ENCODE peak calls at places on chromosomes 13 and 19, in ten cellular contexts. One of them, this sample, is unnamed.
A peak's percentile ranks its signal among the peaks of the same experiment; 100 is the strongest.

GRCh38 chr13:27997904-27998522 is 9.5 kb upstream of the URAD start:
- DNase-seq in Panc1: no peak
- DNase-seq in left colon: no peak
- DNase-seq in C1 segment of cervical spinal cord: no peak
- DNase-seq in neural progenitor cell: peak; percentile 74
- DNase-seq in globus pallidus: peak; percentile 17
- DNase-seq in breast epithelium: no peak
- DNase-seq in activated CD4-positive, CD25-positive, alpha-beta regulatory T cell treated with anti-CD3 and anti-CD28 coated beads, Interleukin-2, amount 50 U/mL, for 72 hours: no peak
- DNase-seq in stimulated activated CD8-positive, alpha-beta memory T cell treated with anti-CD3 and anti-CD28 coated beads, Interleukin-4, amount 100 ng/mL, for 4 hours: no peak
- DNase-seq in heart right ventricle: peak; percentile 67
- DNase-seq in this sample: peak; percentile 22

GRCh38 chr13:85538957-85539356 is 260.3 kb downstream of the SLITRK6 start:
- DNase-seq in left colon: no peak
- DNase-seq in stimulated activated CD8-positive, alpha-beta memory T cell treated with anti-CD3 and anti-CD28 coated beads, Interleukin-4, amount 100 ng/mL, for 4 hours: no peak
- DNase-seq in globus pallidus: no peak
- DNase-seq in breast epithelium: no peak
- DNase-seq in heart right ventricle: no peak
- DNase-seq in activated CD4-positive, CD25-positive, alpha-beta regulatory T cell treated with anti-CD3 and anti-CD28 coated beads, Interleukin-2, amount 50 U/mL, for 72 hours: no peak
- DNase-seq in Panc1: no peak
- DNase-seq in neural progenitor cell: no peak
- DNase-seq in C1 segment of cervical spinal cord: no peak
- DNase-seq in this sample: no peak

GRCh38 chr19:47618771-47619170 is 9.8 kb downstream of the BICRA start:
- DNase-seq in Panc1: no peak
- DNase-seq in stimulated activated CD8-positive, alpha-beta memory T cell treated with anti-CD3 and anti-CD28 coated beads, Interleukin-4, amount 100 ng/mL, for 4 hours: no peak
- DNase-seq in neural progenitor cell: no peak
- DNase-seq in left colon: no peak
- DNase-seq in activated CD4-positive, CD25-positive, alpha-beta regulatory T cell treated with anti-CD3 and anti-CD28 coated beads, Interleukin-2, amount 50 U/mL, for 72 hours: no peak
- DNase-seq in breast epithelium: no peak
- DNase-seq in C1 segment of cervical spinal cord: peak; percentile 33
- DNase-seq in globus pallidus: no peak
- DNase-seq in heart right ventricle: peak; percentile 75
- DNase-seq in this sample: no peak

GRCh38 chr19:43581467-43581866 is 5.9 kb downstream of the PINLYP start:
- DNase-seq in Panc1: no peak
- DNase-seq in neural progenitor cell: no peak
- DNase-seq in C1 segment of cervical spinal cord: no peak
- DNase-seq in globus pallidus: no peak
- DNase-seq in left colon: no peak
- DNase-seq in activated CD4-positive, CD25-positive, alpha-beta regulatory T cell treated with anti-CD3 and anti-CD28 coated beads, Interleukin-2, amount 50 U/mL, for 72 hours: no peak
- DNase-seq in stimulated activated CD8-positive, alpha-beta memory T cell treated with anti-CD3 and anti-CD28 coated beads, Interleukin-4, amount 100 ng/mL, for 4 hours: no peak
- DNase-seq in breast epithelium: no peak
- DNase-seq in heart right ventricle: no peak
- DNase-seq in this sample: no peak

GRCh38 chr13:74067818-74068217 is 66.4 kb downstream of the KLF12 start:
- DNase-seq in activated CD4-positive, CD25-positive, alpha-beta regulatory T cell treated with anti-CD3 and anti-CD28 coated beads, Interleukin-2, amount 50 U/mL, for 72 hours: no peak
- DNase-seq in heart right ventricle: no peak
- DNase-seq in neural progenitor cell: no peak
- DNase-seq in breast epithelium: no peak
- DNase-seq in C1 segment of cervical spinal cord: no peak
- DNase-seq in stimulated activated CD8-positive, alpha-beta memory T cell treated with anti-CD3 and anti-CD28 coated beads, Interleukin-4, amount 100 ng/mL, for 4 hours: no peak
- DNase-seq in left colon: no peak
- DNase-seq in globus pallidus: no peak
- DNase-seq in Panc1: no peak
- DNase-seq in this sample: no peak

GRCh38 chr13:24221007-24221406 is 60.5 kb downstream of the SPATA13 start:
- DNase-seq in stimulated activated CD8-positive, alpha-beta memory T cell treated with anti-CD3 and anti-CD28 coated beads, Interleukin-4, amount 100 ng/mL, for 4 hours: no peak
- DNase-seq in globus pallidus: peak; percentile 66
- DNase-seq in C1 segment of cervical spinal cord: no peak
- DNase-seq in breast epithelium: no peak
- DNase-seq in left colon: no peak
- DNase-seq in Panc1: no peak
- DNase-seq in activated CD4-positive, CD25-positive, alpha-beta regulatory T cell treated with anti-CD3 and anti-CD28 coated beads, Interleukin-2, amount 50 U/mL, for 72 hours: no peak
- DNase-seq in heart right ventricle: no peak
- DNase-seq in neural progenitor cell: no peak
- DNase-seq in this sample: no peak

GRCh38 chr19:1854542-1855039 is 6.3 kb upstream of the REXO1 start:
- DNase-seq in heart right ventricle: peak; percentile 62
- DNase-seq in neural progenitor cell: peak; percentile 72
- DNase-seq in C1 segment of cervical spinal cord: no peak
- DNase-seq in Panc1: no peak
- DNase-seq in globus pallidus: no peak
- DNase-seq in breast epithelium: no peak
- DNase-seq in left colon: peak; percentile 59
- DNase-seq in activated CD4-positive, CD25-positive, alpha-beta regulatory T cell treated with anti-CD3 and anti-CD28 coated beads, Interleukin-2, amount 50 U/mL, for 72 hours: no peak
- DNase-seq in stimulated activated CD8-positive, alpha-beta memory T cell treated with anti-CD3 and anti-CD28 coated beads, Interleukin-4, amount 100 ng/mL, for 4 hours: no peak
- DNase-seq in this sample: no peak

GRCh38 chr13:59144700-59145099 is 1019.0 kb downstream of the DIAPH3 start:
- DNase-seq in activated CD4-positive, CD25-positive, alpha-beta regulatory T cell treated with anti-CD3 and anti-CD28 coated beads, Interleukin-2, amount 50 U/mL, for 72 hours: no peak
- DNase-seq in Panc1: no peak
- DNase-seq in left colon: no peak
- DNase-seq in globus pallidus: no peak
- DNase-seq in breast epithelium: no peak
- DNase-seq in heart right ventricle: no peak
- DNase-seq in neural progenitor cell: no peak
- DNase-seq in stimulated activated CD8-positive, alpha-beta memory T cell treated with anti-CD3 and anti-CD28 coated beads, Interleukin-4, amount 100 ng/mL, for 4 hours: no peak
- DNase-seq in C1 segment of cervical spinal cord: no peak
- DNase-seq in this sample: no peak

GRCh38 chr19:1445932-1446712 is 3.8 kb upstream of the APC2 start:
- DNase-seq in breast epithelium: no peak
- DNase-seq in Panc1: no peak
- DNase-seq in stimulated activated CD8-positive, alpha-beta memory T cell treated with anti-CD3 and anti-CD28 coated beads, Interleukin-4, amount 100 ng/mL, for 4 hours: no peak
- DNase-seq in activated CD4-positive, CD25-positive, alpha-beta regulatory T cell treated with anti-CD3 and anti-CD28 coated beads, Interleukin-2, amount 50 U/mL, for 72 hours: no peak
- DNase-seq in left colon: no peak
- DNase-seq in C1 segment of cervical spinal cord: peak; percentile 29
- DNase-seq in heart right ventricle: no peak
- DNase-seq in globus pallidus: peak; percentile 47
- DNase-seq in neural progenitor cell: peak; percentile 87
- DNase-seq in this sample: no peak

GRCh38 chr13:110012102-110012739 is 225.8 kb upstream of the IRS2 start:
- DNase-seq in heart right ventricle: no peak
- DNase-seq in neural progenitor cell: no peak
- DNase-seq in left colon: no peak
- DNase-seq in Panc1: no peak
- DNase-seq in activated CD4-positive, CD25-positive, alpha-beta regulatory T cell treated with anti-CD3 and anti-CD28 coated beads, Interleukin-2, amount 50 U/mL, for 72 hours: no peak
- DNase-seq in stimulated activated CD8-positive, alpha-beta memory T cell treated with anti-CD3 and anti-CD28 coated beads, Interleukin-4, amount 100 ng/mL, for 4 hours: no peak
- DNase-seq in globus pallidus: no peak
- DNase-seq in C1 segment of cervical spinal cord: no peak
- DNase-seq in breast epithelium: no peak
- DNase-seq in this sample: no peak

GRCh38 chr13:100356889-100357288 is 231.7 kb downstream of the GGACT start:
- DNase-seq in left colon: no peak
- DNase-seq in breast epithelium: no peak
- DNase-seq in C1 segment of cervical spinal cord: no peak
- DNase-seq in globus pallidus: no peak
- DNase-seq in Panc1: no peak
- DNase-seq in stimulated activated CD8-positive, alpha-beta memory T cell treated with anti-CD3 and anti-CD28 coated beads, Interleukin-4, amount 100 ng/mL, for 4 hours: no peak
- DNase-seq in activated CD4-positive, CD25-positive, alpha-beta regulatory T cell treated with anti-CD3 and anti-CD28 coated beads, Interleukin-2, amount 50 U/mL, for 72 hours: no peak
- DNase-seq in neural progenitor cell: no peak
- DNase-seq in heart right ventricle: no peak
- DNase-seq in this sample: no peak

This sample was measured in dermis microvascular lymphatic vessel endothelial cell.